ENCODE peak calls at places on chromosomes 13 and 19, in eight cellular contexts. X is tibial nerve, Y is IMR-90, L is uterus, B is body of pancreas, P is transverse colon, S is suprapubic skin, Q is HCT116. D is an unnamed sample.

GRCh38 chr19:10431254-10431942 is 11.1 kb downstream of the PDE4A start:
- DNase-seq in Y (no peak), Q (no peak), B (no peak), P (peak), X (no peak), S (no peak), L (no peak), D (no peak)

GRCh38 chr19:38769635-38770211 is 3.6 kb downstream of the LGALS7 start:
- DNase-seq in L (peak), B (peak), X (peak), Y (peak), P (peak), Q (peak), S (peak), D (peak)

GRCh38 chr13:22696433-22696832 is 484.3 kb upstream of the SGCG start:
- DNase-seq in Y (no peak), S (no peak), B (no peak), X (no peak), P (no peak), L (no peak), Q (no peak), D (no peak)

GRCh38 chr13:75404721-75405120 is 77.2 kb downstream of the TBC1D4 start:
- DNase-seq in P (no peak), Q (no peak), Y (no peak), L (no peak), S (no peak), X (no peak), B (no peak), D (no peak)

GRCh38 chr19:47253467-47253881 is 2.9 kb upstream of the CCDC9 start:
- DNase-seq in S (no peak), X (no peak), P (no peak), Y (peak), L (no peak), Q (no peak), B (no peak), D (no peak)

GRCh38 chr19:8116437-8117293 is 32.7 kb downstream of the FBN3 start:
- DNase-seq in P (no peak), B (no peak), X (no peak), S (no peak), Q (no peak), Y (no peak), L (no peak), D (no peak)

GRCh38 chr13:73216381-73216831 is 157.6 kb downstream of the KLF5 start:
- DNase-seq in Q (no peak), L (peak), P (no peak), Y (no peak), B (no peak), X (no peak), S (no peak), D (no peak)

GRCh38 chr13:112592181-112592580 is 4.2 kb upstream of the TUBGCP3 start:
- DNase-seq in X (no peak), Q (no peak), P (peak), B (no peak), L (no peak), Y (no peak), S (no peak), D (no peak)

GRCh38 chr13:19601749-19602725 is 31.4 kb upstream of the MPHOSPH8 start:
- DNase-seq in P (peak), B (peak), X (no peak), L (no peak), S (no peak), Q (no peak), Y (peak), D (peak)

GRCh38 chr19:29841209-29841558 is 29.4 kb downstream of the CCNE1 start:
- DNase-seq in X (no peak), Y (no peak), S (no peak), B (no peak), L (no peak), Q (no peak), P (no peak), D (no peak)

GRCh38 chr13:31477961-31478360 is 261.4 kb upstream of the RXFP2 start:
- DNase-seq in X (no peak), Y (peak), B (no peak), L (no peak), Q (no peak), P (no peak), S (no peak), D (no peak)

GRCh38 chr19:41325640-41325946 is 15.6 kb downstream of the CCDC97 start:
- DNase-seq in Y (no peak), L (peak), B (no peak), X (no peak), S (no peak), P (no peak), Q (no peak), D (no peak)

GRCh38 chr19:991174-991931 is 7.2 kb downstream of the WDR18 start:
- DNase-seq in L (no peak), B (no peak), Q (peak), X (no peak), Y (peak), S (no peak), P (peak), D (no peak)

GRCh38 chr19:16594131-16594586 is 21.9 kb upstream of the SLC35E1 start:
- DNase-seq in L (no peak), S (no peak), P (peak), B (no peak), X (no peak), Q (no peak), Y (no peak), D (peak)

GRCh38 chr13:20492036-20492435 is 33.6 kb downstream of the CRYL1 start:
- DNase-seq in Y (no peak), S (no peak), Q (no peak), L (no peak), B (no peak), P (no peak), X (no peak), D (no peak)

GRCh38 chr13:101121608-101122007 is 294.7 kb downstream of the NALCN start:
- DNase-seq in X (no peak), L (no peak), Q (no peak), B (no peak), S (no peak), Y (no peak), P (no peak), D (no peak)

GRCh38 chr13:79491715-79492114 is 10.8 kb downstream of the NDFIP2 start:
- DNase-seq in P (no peak), Q (no peak), Y (peak), X (no peak), B (no peak), S (no peak), L (no peak), D (no peak)

GRCh38 chr19:45177817-45178261 is at the start of gene TRAPPC6A:
- DNase-seq in S (no peak), B (no peak), P (no peak), X (no peak), Y (peak), L (no peak), Q (no peak), D (peak)

GRCh38 chr19:7874080-7874856 is at the start of gene PRR36:
- DNase-seq in X (no peak), P (no peak), L (no peak), B (peak), Y (no peak), Q (no peak), S (no peak), D (no peak)

GRCh38 chr19:48499352-48500090 is 12.1 kb downstream of the LMTK3 start:
- DNase-seq in P (no peak), S (no peak), Y (no peak), Q (no peak), L (no peak), X (no peak), B (no peak), D (no peak)

GRCh38 chr19:19672816-19673215 is 4.2 kb downstream of the ZNF101 start:
- DNase-seq in B (no peak), S (no peak), L (no peak), Y (no peak), P (no peak), Q (no peak), X (no peak), D (peak)

GRCh38 chr13:60627071-60627686 is 230.2 kb downstream of the TDRD3 start:
- DNase-seq in Q (peak), P (no peak), X (no peak), Y (peak), B (no peak), L (no peak), S (no peak), D (no peak)

GRCh38 chr13:80084086-80084676 is 256.7 kb downstream of the SPRY2 start:
- DNase-seq in L (no peak), Y (peak), S (no peak), Q (no peak), P (no peak), B (no peak), X (no peak), D (no peak)

GRCh38 chr13:19634129-19634740 is 776 bp downstream of the MPHOSPH8 start:
- DNase-seq in Q (no peak), B (peak), P (peak), L (peak), S (no peak), Y (peak), X (no peak), D (no peak)

GRCh38 chr13:101289764-101290163 is 126.5 kb downstream of the NALCN start:
- DNase-seq in P (no peak), Q (no peak), S (no peak), L (no peak), X (no peak), Y (peak), B (peak), D (no peak)

GRCh38 chr19:15502264-15502663 is 6.1 kb upstream of the CYP4F22 start:
- DNase-seq in Y (no peak), L (no peak), X (no peak), B (no peak), S (no peak), Q (no peak), P (no peak), D (no peak)

GRCh38 chr19:343941-344624 is 513 bp downstream of the MIER2 start:
- DNase-seq in L (no peak), X (no peak), Q (no peak), S (peak), Y (no peak), B (no peak), P (no peak), D (no peak)

GRCh38 chr19:52889931-52890330 is 7.5 kb downstream of the ZNF320 start:
- DNase-seq in P (no peak), L (no peak), B (no peak), Y (no peak), S (no peak), X (no peak), Q (no peak), D (no peak)

GRCh38 chr19:7550987-7551761 is 15.7 kb downstream of the PNPLA6 start:
- DNase-seq in S (no peak), Y (peak), X (no peak), B (peak), Q (peak), P (peak), L (peak), D (peak)

GRCh38 chr13:93771229-93771628 is 544.6 kb downstream of the GPC6 start:
- DNase-seq in S (no peak), L (no peak), Y (no peak), P (no peak), X (no peak), Q (no peak), B (no peak), D (no peak)

GRCh38 chr19:36008336-36008978 is at the start of gene SYNE4:
- DNase-seq in L (no peak), S (no peak), X (no peak), Q (peak), B (peak), Y (no peak), P (peak), D (no peak)

GRCh38 chr13:107969551-107969950 is 245.8 kb downstream of the LIG4 start:
- DNase-seq in S (no peak), B (no peak), L (no peak), Y (no peak), P (no peak), X (no peak), Q (no peak), D (no peak)

GRCh38 chr19:34366670-34367423 is 1.9 kb downstream of the GPI start:
- DNase-seq in X (no peak), P (no peak), B (no peak), L (no peak), Y (peak), S (no peak), Q (no peak), D (no peak)

GRCh38 chr13:59750860-59751259 is 412.9 kb downstream of the DIAPH3 start:
- DNase-seq in L (no peak), P (no peak), S (no peak), Y (peak), B (peak), X (no peak), Q (no peak), D (no peak)

GRCh38 chr13:79492313-79492798 is 11.4 kb downstream of the NDFIP2 start:
- DNase-seq in P (no peak), S (no peak), B (no peak), Q (no peak), X (no peak), Y (peak), L (no peak), D (no peak)

GRCh38 chr19:2394054-2394668 is 33.2 kb downstream of the TIMM13 start:
- DNase-seq in L (no peak), X (no peak), B (no peak), Q (no peak), S (no peak), P (peak), Y (no peak), D (peak)

GRCh38 chr13:31887311-31887710 is 144.3 kb upstream of the FRY start:
- DNase-seq in L (no peak), Q (no peak), B (no peak), Y (peak), S (no peak), X (no peak), P (no peak), D (no peak)

GRCh38 chr19:39474139-39474620 is 6.5 kb upstream of the TIMM50 start:
- DNase-seq in P (peak), Y (peak), Q (no peak), S (no peak), B (peak), L (peak), X (no peak), D (peak)

GRCh38 chr19:40467007-40467565 is 285 bp downstream of the SPTBN4 start:
- DNase-seq in P (no peak), Q (no peak), X (no peak), B (peak), L (peak), S (no peak), Y (no peak), D (no peak)

GRCh38 chr19:11528551-11529341 is at the start of gene ECSIT:
- DNase-seq in Q (peak), Y (peak), X (peak), P (peak), B (peak), L (peak), S (peak), D (peak)
- TF ChIP-seq POLR2A in Q (peak), Y (peak), X (peak), P (peak), B (peak), L (peak), S (no peak), D (peak)

GRCh38 chr13:29991343-29991742 is 140.9 kb upstream of the UBL3 start:
- DNase-seq in Y (peak), S (no peak), P (no peak), L (no peak), X (no peak), B (no peak), Q (no peak), D (no peak)
- TF ChIP-seq CTCF in Y (no peak), S (no peak), P (no peak), L (no peak), X (no peak), B (no peak), Q (no peak), D (no peak)

GRCh38 chr13:46486270-46486669 is 66.7 kb upstream of the LRCH1 start:
- DNase-seq in X (no peak), B (no peak), Q (no peak), Y (no peak), S (no peak), P (no peak), L (no peak), D (no peak)

GRCh38 chr13:46480131-46480530 is 72.8 kb upstream of the LRCH1 start:
- DNase-seq in X (no peak), S (no peak), Y (no peak), B (no peak), L (no peak), P (no peak), Q (no peak), D (no peak)

GRCh38 chr13:46487748-46488147 is 65.2 kb upstream of the LRCH1 start:
- DNase-seq in S (no peak), Q (no peak), X (no peak), P (no peak), Y (no peak), L (no peak), B (no peak), D (no peak)

GRCh38 chr13:46479691-46480090 is 73.3 kb upstream of the LRCH1 start:
- DNase-seq in Y (no peak), X (no peak), S (no peak), Q (no peak), B (no peak), P (no peak), L (no peak), D (no peak)

GRCh38 chr13:46484561-46484960 is 68.4 kb upstream of the LRCH1 start:
- DNase-seq in B (no peak), Q (no peak), P (no peak), X (no peak), L (no peak), Y (no peak), S (no peak), D (no peak)
- TF ChIP-seq POLR2A in B (no peak), Q (no peak), P (no peak), X (no peak), L (no peak), Y (no peak), S (no peak), D (no peak)

GRCh38 chr13:85509512-85509911 is 289.7 kb downstream of the SLITRK6 start:
- DNase-seq in S (no peak), X (no peak), Y (peak), L (no peak), P (no peak), Q (no peak), B (no peak), D (no peak)

GRCh38 chr13:85512421-85512820 is 286.8 kb downstream of the SLITRK6 start:
- DNase-seq in X (no peak), S (no peak), Y (no peak), B (no peak), Q (no peak), L (no peak), P (no peak), D (no peak)

GRCh38 chr13:85503797-85504196 is 295.4 kb downstream of the SLITRK6 start:
- DNase-seq in Y (peak), S (no peak), L (no peak), B (no peak), Q (no peak), P (no peak), X (no peak), D (no peak)

GRCh38 chr13:85508683-85509329 is 290.4 kb downstream of the SLITRK6 start:
- DNase-seq in Q (no peak), B (peak), S (no peak), X (no peak), L (no peak), P (no peak), Y (no peak), D (no peak)
- TF ChIP-seq CTCF in Q (no peak), B (no peak), S (no peak), X (no peak), L (no peak), P (no peak), Y (no peak), D (no peak)

GRCh38 chr19:13905634-13906524 is at the start of the genes BRME1 and CC2D1A:
- DNase-seq in S (peak), X (peak), B (peak), P (peak), Q (peak), L (peak), Y (peak), D (peak)
- TF ChIP-seq POLR2A in S (no peak), X (peak), B (peak), P (peak), Q (no peak), L (peak), Y (no peak), D (peak)

GRCh38 chr13:99193152-99193551 is 7.5 kb upstream of the UBAC2 start:
- DNase-seq in S (no peak), L (no peak), Q (no peak), X (no peak), Y (no peak), P (no peak), B (no peak), D (no peak)

GRCh38 chr13:99197257-99197651 is 3.4 kb upstream of the UBAC2 start:
- DNase-seq in P (peak), L (no peak), Y (no peak), Q (no peak), B (no peak), S (no peak), X (no peak), D (no peak)

GRCh38 chr13:99198630-99199029 is 2.0 kb upstream of the UBAC2 start:
- DNase-seq in L (no peak), Y (no peak), X (no peak), S (no peak), Q (no peak), B (no peak), P (no peak), D (no peak)

GRCh38 chr13:99199541-99200432 is 867 bp upstream of the UBAC2 start:
- DNase-seq in X (no peak), B (no peak), Y (no peak), L (no peak), P (no peak), S (no peak), Q (no peak), D (no peak)

GRCh38 chr13:99196466-99197256 is 4.0 kb upstream of the UBAC2 start:
- DNase-seq in Q (peak), B (no peak), X (no peak), P (no peak), Y (no peak), L (no peak), S (no peak), D (no peak)
- TF ChIP-seq CTCF in Q (peak), B (no peak), X (no peak), P (peak), Y (peak), L (no peak), S (no peak), D (peak)

GRCh38 chr13:27643334-27644158 is 21.9 kb downstream of the POLR1D start:
- DNase-seq in X (no peak), Q (no peak), Y (no peak), B (no peak), P (no peak), L (no peak), S (no peak), D (no peak)
- TF ChIP-seq POLR2A in X (no peak), Q (no peak), Y (no peak), B (no peak), P (no peak), L (no peak), S (no peak), D (no peak)

GRCh38 chr19:4889034-4889825 is 13.5 kb downstream of the ARRDC5 start:
- DNase-seq in B (no peak), Y (peak), Q (no peak), L (no peak), S (no peak), P (no peak), X (no peak), D (no peak)
- TF ChIP-seq CTCF in B (no peak), Y (no peak), Q (no peak), L (no peak), S (no peak), P (no peak), X (no peak), D (no peak)

GRCh38 chr13:97140611-97141010 is 81.5 kb upstream of the MBNL2 start:
- DNase-seq in Q (no peak), S (no peak), Y (peak), X (no peak), L (no peak), P (no peak), B (no peak), D (no peak)

GRCh38 chr13:97145057-97145456 is 77.1 kb upstream of the MBNL2 start:
- DNase-seq in Y (no peak), B (no peak), L (no peak), Q (no peak), S (no peak), X (no peak), P (no peak), D (no peak)

GRCh38 chr13:97139704-97140103 is 82.4 kb upstream of the MBNL2 start:
- DNase-seq in L (no peak), Y (no peak), S (no peak), Q (no peak), B (no peak), X (no peak), P (no peak), D (no peak)

GRCh38 chr13:97141564-97142005 is 80.5 kb upstream of the MBNL2 start:
- DNase-seq in Q (peak), B (peak), S (peak), Y (peak), P (peak), L (peak), X (no peak), D (peak)

DNA sequence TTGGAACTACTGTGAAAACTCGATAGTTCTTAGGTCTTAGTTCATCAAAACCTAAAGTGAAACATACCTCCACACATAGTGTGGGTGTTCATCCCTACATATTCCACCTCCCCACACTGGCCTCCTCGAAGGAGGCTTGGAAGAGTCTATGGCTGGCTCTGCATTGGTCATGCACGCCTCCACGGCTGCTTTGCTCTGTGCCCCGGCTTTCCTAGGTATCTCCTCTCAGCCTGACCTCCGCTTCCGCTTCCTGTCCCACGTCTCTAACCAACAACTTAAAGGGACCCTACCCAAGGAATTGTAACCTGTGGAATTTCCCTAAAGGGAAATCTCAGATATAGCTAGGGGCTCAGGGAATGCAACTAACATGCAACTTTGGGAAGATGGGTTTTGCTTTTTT is 79.7 kb upstream of the MBNL2 start:
- DNase-seq in L (no peak), X (no peak), Q (peak), P (peak), S (no peak), Y (no peak), B (peak), D (no peak)
- TF ChIP-seq POLR2A in L (no peak), X (no peak), Q (peak), P (peak), S (no peak), Y (no peak), B (peak), D (peak)

GRCh38 chr13:77506874-77507273 is 28.6 kb upstream of the SCEL start:
- DNase-seq in L (no peak), Y (no peak), S (no peak), P (no peak), Q (peak), B (no peak), X (no peak), D (no peak)
- TF ChIP-seq CTCF in L (peak), Y (peak), S (no peak), P (no peak), Q (peak), B (no peak), X (peak), D (no peak)

D was measured in Peyer's patch.